ENCODE peak calls at places on chromosomes 16 and 17, in ten cellular contexts. Q is IMR-90, R is GM12865, N is tibial artery, P is AG04450, H is brain microvascular endothelial cell, C is upper lobe of right lung, W is stomach, Z is progenitor cell of endocrine pancreas, T is HFFc6. L is an unnamed sample.

GRCh38 chr17:73231363-73231762 is 30.3 kb downstream of the CPSF4L start:
- DNase-seq in Q (peak), R (no peak), N (no peak), P (no peak), H (peak), C (no peak), W (no peak), Z (no peak), T (peak), L (peak)

GRCh38 chr17:50272246-50272645 is 2.0 kb upstream of the TMEM92 start:
- DNase-seq in Q (no peak), R (no peak), N (peak), P (no peak), H (no peak), C (peak), W (no peak), Z (no peak), T (no peak), L (no peak)

GRCh38 chr17:1762906-1763829 is 1.3 kb downstream of the SERPINF1 start:
- DNase-seq in Q (peak), R (no peak), N (peak), P (peak), H (peak), C (no peak), W (no peak), Z (no peak), T (peak), L (peak)

GRCh38 chr16:48287239-48287638 is 39.9 kb upstream of the ABCC11 start:
- DNase-seq in Q (no peak), R (no peak), N (no peak), P (no peak), H (no peak), C (no peak), W (no peak), Z (no peak), T (peak), L (no peak)

GRCh38 chr17:41645371-41646063 is 21.1 kb upstream of the KRT17 start:
- DNase-seq in Q (peak), R (no peak), N (no peak), P (no peak), H (peak), C (no peak), W (no peak), Z (no peak), T (peak), L (no peak)

GRCh38 chr17:3888343-3889171 is 4.3 kb downstream of the CAMKK1 start:
- DNase-seq in Q (peak), R (no peak), N (peak), P (peak), H (peak), C (no peak), W (peak), Z (no peak), T (peak), L (no peak)

GRCh38 chr17:62761884-62762283 is 46.2 kb downstream of the MARCHF10 start:
- DNase-seq in Q (no peak), R (no peak), N (no peak), P (no peak), H (no peak), C (no peak), W (no peak), Z (no peak), T (no peak), L (no peak)

GRCh38 chr16:85675528-85675927 is 13.2 kb downstream of the GINS2 start:
- DNase-seq in Q (peak), R (no peak), N (no peak), P (no peak), H (peak), C (no peak), W (no peak), Z (no peak), T (peak), L (no peak)

GRCh38 chr17:12193336-12193735 is 172.7 kb downstream of the MAP2K4 start:
- DNase-seq in Q (no peak), R (no peak), N (no peak), P (no peak), H (no peak), C (no peak), W (no peak), Z (no peak), T (no peak), L (no peak)

GRCh38 chr17:55587608-55588139 is 76.4 kb upstream of the SMIM36 start:
- DNase-seq in Q (peak), R (no peak), N (no peak), P (no peak), H (no peak), C (no peak), W (no peak), Z (no peak), T (peak), L (no peak)

GRCh38 chr17:10812674-10813073 is 8.8 kb upstream of the TMEM238L start:
- DNase-seq in Q (no peak), R (no peak), N (no peak), P (no peak), H (no peak), C (no peak), W (peak), Z (no peak), T (no peak), L (no peak)

GRCh38 chr16:22670551-22670970 is 143.4 kb upstream of the HS3ST2 start:
- DNase-seq in Q (no peak), R (peak), N (no peak), P (no peak), H (no peak), C (no peak), W (no peak), Z (no peak), T (no peak), L (peak)

GRCh38 chr17:53628011-53628410 is 194.7 kb upstream of the KIF2B start:
- DNase-seq in Q (peak), R (no peak), N (no peak), P (no peak), H (no peak), C (no peak), W (no peak), Z (no peak), T (no peak), L (no peak)

GRCh38 chr17:53629188-53629587 is 193.5 kb upstream of the KIF2B start:
- DNase-seq in Q (peak), R (no peak), N (no peak), P (no peak), H (peak), C (no peak), W (no peak), Z (no peak), T (no peak), L (no peak)

GRCh38 chr17:53630115-53630514 is 192.6 kb upstream of the KIF2B start:
- DNase-seq in Q (no peak), R (no peak), N (no peak), P (no peak), H (no peak), C (no peak), W (no peak), Z (no peak), T (no peak), L (no peak)

GRCh38 chr17:53631486-53631885 is 191.2 kb upstream of the KIF2B start:
- DNase-seq in Q (no peak), R (no peak), N (no peak), P (no peak), H (no peak), C (no peak), W (no peak), Z (no peak), T (no peak), L (no peak)

GRCh38 chr17:53630638-53631037 is 192.1 kb upstream of the KIF2B start:
- DNase-seq in Q (no peak), R (no peak), N (no peak), P (no peak), H (no peak), C (no peak), W (no peak), Z (no peak), T (no peak), L (no peak)
- TF ChIP-seq CTCF in Q (no peak), R (no peak), N (no peak), P (no peak), H (no peak), C (no peak), W (no peak), Z (no peak), T (no peak), L (no peak)

DNA sequence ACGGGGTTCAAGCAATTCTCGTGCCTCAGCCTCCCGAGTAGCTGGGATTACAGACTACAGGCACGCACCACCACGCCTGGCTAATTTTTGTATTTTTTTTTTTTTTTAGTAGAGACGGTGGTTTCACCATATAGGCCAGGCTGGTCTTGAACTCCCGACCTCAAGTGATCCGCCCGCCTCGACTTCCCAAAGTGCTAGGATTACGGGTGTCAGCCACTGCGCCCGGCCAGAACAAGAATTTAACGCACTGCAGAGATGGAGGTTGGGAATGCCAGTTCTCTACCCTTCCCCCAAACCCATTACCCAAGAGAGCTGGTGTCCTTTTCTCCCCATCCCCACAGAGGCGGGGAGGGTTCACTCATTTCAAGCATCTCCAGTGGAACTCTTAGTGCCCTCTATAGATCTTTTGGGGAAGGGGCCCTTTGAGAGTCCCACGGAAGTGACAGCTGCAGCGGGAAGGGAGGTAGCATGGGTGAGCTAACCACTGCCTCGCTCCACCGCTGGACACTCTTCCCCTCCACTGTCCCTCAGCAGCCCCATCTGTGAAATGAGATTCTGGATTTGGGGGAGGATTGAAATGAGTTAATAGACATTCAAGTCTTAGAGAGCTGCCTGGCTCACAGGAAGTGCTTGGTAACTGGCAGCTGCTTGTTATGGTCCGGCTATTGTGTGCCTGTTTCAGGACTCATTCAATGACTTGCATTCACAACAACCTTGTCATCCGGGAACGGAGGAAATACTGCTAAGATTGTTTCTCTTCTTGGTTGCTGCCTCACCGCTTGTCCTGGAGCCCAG is 3.5 kb upstream of the UBALD2 start:
- DNase-seq in Q (peak), R (peak), N (no peak), P (no peak), H (peak), C (no peak), W (no peak), Z (no peak), T (no peak), L (peak)
- TF ChIP-seq CTCF in Q (no peak), R (no peak), N (no peak), P (no peak), H (no peak), C (no peak), W (no peak), Z (no peak), T (no peak), L (no peak)

DNA sequence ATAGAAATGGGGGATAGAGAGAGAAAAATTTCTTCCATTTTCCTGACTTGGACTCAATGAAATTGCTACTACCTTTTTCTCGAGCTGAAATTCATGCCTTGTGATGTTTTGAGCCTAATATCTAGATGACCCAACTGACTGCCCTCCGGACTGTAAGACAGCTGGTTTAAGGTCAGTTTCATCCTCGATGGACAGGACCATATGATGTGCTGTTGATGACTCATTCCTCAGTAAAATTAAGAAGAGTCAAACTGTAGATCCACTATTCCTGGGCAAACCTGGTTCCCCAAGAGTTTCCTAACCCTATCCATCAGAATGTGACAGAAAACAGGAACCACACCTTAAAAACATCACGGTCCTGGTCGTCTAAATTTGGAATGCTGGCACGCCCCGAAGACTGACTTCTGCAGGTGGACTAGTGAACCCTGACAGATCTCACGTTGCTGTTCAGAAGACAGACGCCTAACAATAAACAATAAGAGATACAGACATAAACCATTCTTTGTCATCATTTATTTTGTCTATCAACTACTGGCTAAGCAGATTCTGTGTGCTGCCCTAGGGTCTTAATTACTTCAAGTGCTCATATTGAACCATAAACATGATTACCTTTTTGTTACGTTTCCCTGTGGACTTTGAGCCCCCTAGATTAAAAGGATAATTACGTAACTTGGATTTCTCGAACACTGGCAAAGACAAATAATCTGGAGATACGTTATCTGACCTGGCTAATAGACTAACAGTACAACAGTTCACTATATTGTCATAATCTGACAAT is 45.1 kb upstream of the NOS2 start:
- DNase-seq in Q (no peak), R (no peak), N (no peak), P (no peak), H (no peak), C (no peak), W (no peak), Z (no peak), T (no peak), L (no peak)
- TF ChIP-seq CTCF in Q (no peak), R (no peak), N (no peak), P (no peak), H (no peak), C (no peak), W (no peak), Z (no peak), T (no peak), L (no peak)

DNA sequence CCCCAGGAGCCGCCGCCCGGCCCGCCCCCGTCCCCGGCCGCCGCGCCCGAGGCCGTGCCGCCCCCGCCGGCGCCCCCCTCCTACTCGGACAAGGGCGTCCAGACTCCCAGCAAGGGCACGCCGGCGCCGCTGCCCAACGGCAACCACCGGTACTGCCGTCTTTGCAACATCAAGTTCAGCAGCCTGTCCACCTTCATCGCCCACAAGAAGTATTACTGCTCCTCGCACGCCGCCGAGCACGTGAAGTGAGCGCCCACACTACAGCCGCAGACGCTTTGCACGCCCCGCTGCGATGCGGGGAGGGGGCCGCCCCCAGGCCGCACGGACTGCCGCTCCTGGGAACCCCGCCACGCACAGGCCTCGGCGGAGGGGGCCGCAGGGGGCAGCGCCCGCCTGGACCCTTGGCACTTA is 35.5 kb upstream of the ZC3H18 start:
- DNase-seq in Q (peak), R (peak), N (no peak), P (no peak), H (peak), C (peak), W (no peak), Z (peak), T (peak), L (peak)
- TF ChIP-seq CTCF in Q (peak), R (peak), N (peak), P (no peak), H (peak), C (no peak), W (no peak), Z (no peak), T (peak), L (no peak)

DNA sequence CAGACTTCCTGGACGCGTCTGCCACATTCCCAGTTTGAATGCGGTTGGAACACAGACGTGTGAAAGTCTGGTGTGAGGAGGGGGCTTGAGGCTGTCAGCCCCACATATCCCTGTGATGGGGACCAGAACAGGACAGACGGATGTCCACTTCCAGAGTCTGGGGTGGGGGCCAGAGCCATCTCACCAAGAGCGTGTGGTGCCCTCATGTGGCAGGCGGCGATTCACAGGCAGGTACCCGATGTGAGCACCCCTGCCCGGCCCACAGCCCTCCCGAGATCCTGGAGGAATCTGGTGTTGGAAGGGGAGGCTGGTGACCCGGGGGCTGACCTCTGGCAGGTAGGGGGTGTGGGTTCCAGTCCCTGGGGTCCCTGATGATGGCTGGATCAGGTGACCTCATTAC is 51.5 kb downstream of the ENGASE start:
- DNase-seq in Q (no peak), R (no peak), N (no peak), P (no peak), H (no peak), C (no peak), W (peak), Z (no peak), T (no peak), L (no peak)
- TF ChIP-seq CTCF in Q (no peak), R (peak), N (no peak), P (no peak), H (peak), C (no peak), W (no peak), Z (no peak), T (peak), L (no peak)

GRCh38 chr17:57727776-57728175 is 17.3 kb downstream of the CCDC182 start:
- DNase-seq in Q (no peak), R (no peak), N (no peak), P (no peak), H (no peak), C (no peak), W (no peak), Z (no peak), T (no peak), L (no peak)
- TF ChIP-seq CTCF in Q (no peak), R (no peak), N (no peak), P (no peak), H (no peak), C (no peak), W (no peak), Z (no peak), T (no peak), L (no peak)

GRCh38 chr16:70331091-70331490 is 15.6 kb upstream of the DDX19A start:
- DNase-seq in Q (no peak), R (no peak), N (no peak), P (no peak), H (no peak), C (no peak), W (no peak), Z (no peak), T (no peak), L (no peak)

GRCh38 chr16:70331588-70332358 is 14.9 kb upstream of the DDX19A start:
- DNase-seq in Q (no peak), R (no peak), N (no peak), P (no peak), H (peak), C (no peak), W (no peak), Z (no peak), T (no peak), L (peak)
- TF ChIP-seq CTCF in Q (peak), R (peak), N (no peak), P (peak), H (peak), C (peak), W (no peak), Z (peak), T (peak), L (peak)

DNA sequence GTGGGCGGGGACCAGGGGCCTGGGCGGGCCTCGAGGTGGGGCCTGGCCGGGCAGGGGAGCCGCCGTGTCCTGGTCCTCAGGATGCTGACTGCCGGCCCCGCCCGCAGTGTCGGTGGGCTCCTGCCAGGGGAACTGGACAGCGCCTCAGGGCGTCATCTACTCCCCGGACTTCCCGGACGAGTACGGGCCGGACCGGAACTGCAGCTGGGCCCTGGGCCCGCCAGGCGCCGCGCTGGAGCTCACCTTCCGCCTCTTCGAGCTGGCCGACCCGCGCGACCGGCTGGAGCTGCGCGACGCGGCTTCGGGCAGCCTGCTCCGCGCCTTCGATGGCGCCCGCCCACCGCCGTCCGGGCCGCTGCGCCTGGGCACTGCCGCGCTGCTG is 2.4 kb upstream of the PAQR4 start:
- DNase-seq in Q (no peak), R (no peak), N (no peak), P (no peak), H (no peak), C (peak), W (peak), Z (no peak), T (no peak), L (no peak)
- TF ChIP-seq CTCF in Q (no peak), R (no peak), N (no peak), P (no peak), H (no peak), C (peak), W (no peak), Z (no peak), T (no peak), L (no peak)